ENCODE peak calls at places on chromosomes 12 and 14, in six cellular contexts. One of them, this sample, is unnamed.

GRCh38 chr14:71488703-71489141 is 443.5 kb upstream of the RGS6 start:
- DNase-seq in tibial artery: no peak
- DNase-seq in body of pancreas: no peak
- DNase-seq in astrocyte: peak
- DNase-seq in WTC11: no peak
- DNase-seq in neural crest cell: no peak
- DNase-seq in this sample: no peak

GRCh38 chr12:3222306-3222705 is 145.1 kb downstream of the TSPAN9 start:
- DNase-seq in WTC11: no peak
- DNase-seq in neural crest cell: no peak
- DNase-seq in body of pancreas: no peak
- DNase-seq in astrocyte: no peak
- DNase-seq in tibial artery: no peak
- DNase-seq in this sample: no peak

GRCh38 chr12:89947437-89948265 is 239.0 kb upstream of the ATP2B1 start:
- DNase-seq in neural crest cell: no peak
- DNase-seq in tibial artery: no peak
- DNase-seq in body of pancreas: no peak
- DNase-seq in WTC11: no peak
- DNase-seq in astrocyte: peak
- DNase-seq in this sample: peak

GRCh38 chr14:42541535-42542001 is 934.9 kb downstream of the LRFN5 start:
- DNase-seq in astrocyte: peak
- DNase-seq in tibial artery: no peak
- DNase-seq in body of pancreas: no peak
- DNase-seq in WTC11: no peak
- DNase-seq in neural crest cell: no peak
- DNase-seq in this sample: no peak

GRCh38 chr12:47207829-47208248 is 128.1 kb upstream of the AMIGO2 start:
- DNase-seq in tibial artery: no peak
- DNase-seq in WTC11: no peak
- DNase-seq in body of pancreas: no peak
- DNase-seq in astrocyte: no peak
- DNase-seq in neural crest cell: no peak
- DNase-seq in this sample: no peak

GRCh38 chr12:65497645-65498044 is 219.2 kb downstream of the MSRB3 start:
- DNase-seq in body of pancreas: no peak
- DNase-seq in neural crest cell: no peak
- DNase-seq in tibial artery: no peak
- DNase-seq in WTC11: no peak
- DNase-seq in astrocyte: no peak
- DNase-seq in this sample: no peak

GRCh38 chr12:52506858-52507715 is 13.1 kb downstream of the KRT5 start:
- DNase-seq in body of pancreas: peak
- DNase-seq in astrocyte: peak
- DNase-seq in neural crest cell: peak
- DNase-seq in tibial artery: no peak
- DNase-seq in WTC11: no peak
- DNase-seq in this sample: no peak

GRCh38 chr12:32486158-32486557 is 86.8 kb downstream of the FGD4 start:
- DNase-seq in neural crest cell: no peak
- DNase-seq in tibial artery: no peak
- DNase-seq in body of pancreas: no peak
- DNase-seq in WTC11: no peak
- DNase-seq in astrocyte: no peak
- DNase-seq in this sample: no peak

GRCh38 chr14:56180754-56181542 is 62.7 kb downstream of the PELI2 start:
- DNase-seq in neural crest cell: no peak
- DNase-seq in body of pancreas: no peak
- DNase-seq in astrocyte: no peak
- DNase-seq in tibial artery: no peak
- DNase-seq in WTC11: no peak
- DNase-seq in this sample: no peak

GRCh38 chr12:38488866-38489265 is 172.3 kb downstream of the ALG10B start:
- DNase-seq in body of pancreas: no peak
- DNase-seq in tibial artery: no peak
- DNase-seq in neural crest cell: no peak
- DNase-seq in astrocyte: no peak
- DNase-seq in WTC11: no peak
- DNase-seq in this sample: no peak

GRCh38 chr14:72852194-72852593 is 41.7 kb downstream of the DPF3 start:
- DNase-seq in tibial artery: no peak
- DNase-seq in WTC11: no peak
- DNase-seq in astrocyte: no peak
- DNase-seq in body of pancreas: no peak
- DNase-seq in neural crest cell: no peak
- DNase-seq in this sample: no peak

GRCh38 chr12:108783446-108783845 is 52.1 kb upstream of the CORO1C start:
- DNase-seq in astrocyte: no peak
- DNase-seq in WTC11: no peak
- DNase-seq in neural crest cell: no peak
- DNase-seq in tibial artery: no peak
- DNase-seq in body of pancreas: no peak
- DNase-seq in this sample: no peak

GRCh38 chr12:69241444-69242092 is 2.2 kb downstream of the CPSF6 start:
- DNase-seq in astrocyte: no peak
- DNase-seq in body of pancreas: no peak
- DNase-seq in tibial artery: no peak
- DNase-seq in neural crest cell: no peak
- DNase-seq in WTC11: no peak
- DNase-seq in this sample: no peak

GRCh38 chr12:3727877-3728632 is 24.9 kb downstream of the CRACR2A start:
- DNase-seq in body of pancreas: peak
- DNase-seq in neural crest cell: no peak
- DNase-seq in astrocyte: peak
- DNase-seq in tibial artery: no peak
- DNase-seq in WTC11: no peak
- DNase-seq in this sample: peak

GRCh38 chr14:39873793-39874192 is 441.6 kb upstream of the FBXO33 start:
- DNase-seq in WTC11: no peak
- DNase-seq in tibial artery: no peak
- DNase-seq in neural crest cell: no peak
- DNase-seq in astrocyte: no peak
- DNase-seq in body of pancreas: no peak
- DNase-seq in this sample: no peak

GRCh38 chr12:66188584-66189475 is at the start of gene IRAK3:
- DNase-seq in WTC11: peak
- DNase-seq in body of pancreas: peak
- DNase-seq in tibial artery: peak
- DNase-seq in astrocyte: peak
- DNase-seq in neural crest cell: peak
- DNase-seq in this sample: peak

GRCh38 chr12:119700078-119700477 is 32.1 kb downstream of the PRKAB1 start:
- DNase-seq in WTC11: no peak
- DNase-seq in astrocyte: no peak
- DNase-seq in tibial artery: no peak
- DNase-seq in body of pancreas: no peak
- DNase-seq in neural crest cell: no peak
- DNase-seq in this sample: no peak

GRCh38 chr14:55707365-55707804 is 127.4 kb downstream of the KTN1 start:
- DNase-seq in body of pancreas: no peak
- DNase-seq in WTC11: no peak
- DNase-seq in neural crest cell: no peak
- DNase-seq in astrocyte: peak
- DNase-seq in tibial artery: no peak
- DNase-seq in this sample: no peak

GRCh38 chr12:13075114-13075471 is 28.4 kb downstream of the GSG1 start:
- DNase-seq in astrocyte: peak
- DNase-seq in tibial artery: no peak
- DNase-seq in body of pancreas: no peak
- DNase-seq in WTC11: no peak
- DNase-seq in neural crest cell: no peak
- DNase-seq in this sample: no peak

GRCh38 chr12:105724651-105725050 is 394.2 kb downstream of the C12orf75 start:
- DNase-seq in body of pancreas: no peak
- DNase-seq in astrocyte: peak
- DNase-seq in WTC11: no peak
- DNase-seq in tibial artery: no peak
- DNase-seq in neural crest cell: no peak
- DNase-seq in this sample: no peak

GRCh38 chr12:44193281-44193680 is 357.4 kb downstream of the TMEM117 start:
- DNase-seq in body of pancreas: no peak
- DNase-seq in WTC11: no peak
- DNase-seq in neural crest cell: no peak
- DNase-seq in tibial artery: no peak
- DNase-seq in astrocyte: no peak
- DNase-seq in this sample: no peak

DNA sequence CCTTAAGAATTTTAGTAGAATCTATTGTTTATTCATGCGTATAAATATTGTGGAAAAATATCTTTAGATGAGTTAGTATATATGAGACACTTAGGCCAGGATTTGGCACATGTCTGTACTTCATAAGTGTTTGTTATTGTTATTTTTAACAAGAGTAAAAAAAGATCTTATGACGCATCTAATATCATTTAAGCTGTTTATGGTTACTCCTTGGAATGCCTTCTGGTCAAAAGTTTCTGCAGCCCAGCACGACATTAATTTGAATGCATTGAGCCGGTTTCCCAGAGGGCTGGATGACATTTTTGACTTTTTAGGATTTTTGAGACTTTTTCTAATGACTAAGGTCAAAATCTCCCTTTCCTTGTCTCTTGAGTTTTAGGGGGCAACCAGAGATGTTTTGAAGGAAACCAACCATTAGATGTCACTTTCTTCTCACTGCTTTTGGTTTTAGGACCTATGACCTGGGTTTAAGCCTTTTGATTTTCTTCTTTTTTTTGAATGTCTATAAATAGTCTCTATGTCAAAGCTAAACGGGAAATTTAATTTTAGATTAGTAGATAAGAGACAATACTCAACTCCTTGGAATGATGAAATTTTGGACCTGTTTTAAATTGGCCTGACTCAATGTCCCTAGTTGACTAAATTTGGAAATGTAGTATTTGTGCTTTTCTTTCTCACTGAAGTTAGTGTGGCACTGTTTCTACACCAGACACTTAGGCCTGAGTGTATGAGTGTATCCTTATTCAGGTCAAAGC is 215.5 kb downstream of the AEBP2 start:
- DNase-seq in tibial artery: no peak
- DNase-seq in WTC11: no peak
- DNase-seq in neural crest cell: no peak
- DNase-seq in astrocyte: peak
- DNase-seq in body of pancreas: no peak
- DNase-seq in this sample: no peak
- TF ChIP-seq CTCF in tibial artery: peak
- TF ChIP-seq CTCF in WTC11: no peak
- TF ChIP-seq CTCF in neural crest cell: no peak
- TF ChIP-seq CTCF in astrocyte: no peak
- TF ChIP-seq CTCF in body of pancreas: no peak
- TF ChIP-seq CTCF in this sample: no peak

DNA sequence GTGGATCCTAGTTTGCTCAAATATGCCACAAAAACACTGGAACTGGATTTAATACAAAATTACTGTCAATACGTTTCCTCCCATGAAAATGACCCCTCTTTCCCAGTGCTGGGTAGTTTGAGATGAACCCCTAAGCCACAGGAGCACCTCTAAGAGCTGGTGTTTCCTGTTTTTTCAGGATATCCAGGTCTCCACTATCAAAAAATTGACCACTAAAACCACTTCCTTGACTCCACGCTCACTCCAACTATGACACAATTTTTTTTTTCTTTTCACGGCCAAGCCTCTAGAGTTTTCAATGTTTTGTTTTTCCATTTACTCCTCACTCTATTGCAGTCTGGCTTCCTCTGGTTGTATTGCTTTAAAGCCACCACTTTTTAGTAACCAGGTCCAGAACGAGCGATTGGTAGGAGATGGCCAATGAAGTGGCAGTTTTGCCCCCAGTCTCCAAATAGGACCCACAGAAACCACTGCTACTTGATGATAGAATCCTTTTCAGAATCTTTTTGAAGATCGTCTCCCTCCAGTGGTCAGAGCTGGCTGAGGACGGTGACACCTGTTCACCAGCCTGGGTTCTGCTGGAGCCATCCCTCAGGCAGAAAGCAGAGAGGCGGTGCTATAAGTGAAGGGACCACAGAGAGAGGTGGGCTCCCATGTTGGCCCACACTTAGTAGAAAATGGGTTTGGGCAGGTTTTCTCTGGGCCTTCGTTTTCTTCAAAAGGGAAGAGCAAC is 454.4 kb downstream of the VRK1 start:
- DNase-seq in tibial artery: no peak
- DNase-seq in neural crest cell: no peak
- DNase-seq in astrocyte: peak
- DNase-seq in body of pancreas: no peak
- DNase-seq in WTC11: peak
- DNase-seq in this sample: no peak
- TF ChIP-seq CTCF in tibial artery: no peak
- TF ChIP-seq CTCF in neural crest cell: no peak
- TF ChIP-seq CTCF in astrocyte: no peak
- TF ChIP-seq CTCF in body of pancreas: no peak
- TF ChIP-seq CTCF in WTC11: no peak
- TF ChIP-seq CTCF in this sample: no peak

GRCh38 chr14:50018236-50019210 is 97.8 kb downstream of the VCPKMT start:
- DNase-seq in WTC11: no peak
- DNase-seq in body of pancreas: peak
- DNase-seq in neural crest cell: no peak
- DNase-seq in astrocyte: peak
- DNase-seq in tibial artery: peak
- DNase-seq in this sample: no peak
- TF ChIP-seq CTCF in WTC11: no peak
- TF ChIP-seq CTCF in body of pancreas: no peak
- TF ChIP-seq CTCF in neural crest cell: no peak
- TF ChIP-seq CTCF in astrocyte: no peak
- TF ChIP-seq CTCF in tibial artery: no peak
- TF ChIP-seq CTCF in this sample: no peak

DNA sequence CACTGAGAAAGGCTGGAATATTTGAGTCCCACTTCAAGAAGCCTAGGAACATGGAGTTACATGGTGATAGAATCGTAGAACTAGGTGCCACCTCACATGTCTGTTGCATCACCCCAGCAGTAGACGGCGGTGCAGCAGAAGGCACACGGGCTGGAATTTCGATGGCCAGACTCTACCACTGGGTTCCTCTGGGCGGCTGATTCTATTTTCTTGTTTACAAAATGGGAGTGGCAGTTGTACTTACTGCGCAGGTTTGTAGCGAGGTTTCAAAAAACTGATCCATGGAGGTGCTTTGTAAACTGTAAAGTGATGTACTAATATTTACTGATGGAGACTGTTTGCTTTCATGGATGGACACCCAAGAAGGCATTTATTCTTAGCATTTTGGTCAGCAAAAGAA is 45.7 kb downstream of the WDR20 start:
- DNase-seq in WTC11: no peak
- DNase-seq in neural crest cell: no peak
- DNase-seq in body of pancreas: no peak
- DNase-seq in astrocyte: no peak
- DNase-seq in tibial artery: no peak
- DNase-seq in this sample: no peak
- TF ChIP-seq CTCF in WTC11: no peak
- TF ChIP-seq CTCF in neural crest cell: no peak
- TF ChIP-seq CTCF in body of pancreas: no peak
- TF ChIP-seq CTCF in astrocyte: no peak
- TF ChIP-seq CTCF in tibial artery: no peak
- TF ChIP-seq CTCF in this sample: no peak

DNA sequence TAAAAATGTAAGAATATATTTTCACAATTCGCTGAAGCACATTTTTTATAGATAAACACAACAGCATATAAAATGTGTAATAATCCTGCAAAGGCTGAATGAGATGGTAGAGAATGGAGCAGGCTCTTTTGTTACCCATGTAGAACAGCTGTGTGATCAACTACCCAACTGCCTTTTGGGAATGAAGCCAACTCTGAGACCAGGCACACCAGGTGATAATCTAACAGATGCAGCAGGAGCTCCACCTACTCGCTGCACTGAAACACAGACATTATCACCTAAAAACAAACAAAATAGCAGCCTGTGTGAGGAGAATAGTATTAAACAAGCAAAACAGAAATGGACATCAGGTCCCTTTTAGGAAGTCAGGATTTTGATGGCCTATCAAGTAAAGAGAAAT is 183.3 kb downstream of the CCDC59 start:
- DNase-seq in body of pancreas: peak
- DNase-seq in astrocyte: no peak
- DNase-seq in tibial artery: no peak
- DNase-seq in neural crest cell: no peak
- DNase-seq in WTC11: no peak
- DNase-seq in this sample: no peak
- TF ChIP-seq CTCF in body of pancreas: no peak
- TF ChIP-seq CTCF in astrocyte: no peak
- TF ChIP-seq CTCF in tibial artery: no peak
- TF ChIP-seq CTCF in neural crest cell: no peak
- TF ChIP-seq CTCF in WTC11: no peak
- TF ChIP-seq CTCF in this sample: no peak